ENCODE peak calls at places on chromosomes 7 and 10, in four cellular contexts. One of them, this sample, is unnamed.

GRCh38 chr10:68032113-68032512 is 43.0 kb downstream of the HERC4 start:
- DNase-seq in nephron progenitor cell: no peak
- DNase-seq in stimulated activated CD8-positive, alpha-beta memory T cell treated with anti-CD3 and anti-CD28 coated beads, Interleukin-15, amount 100 ng/mL, for 24 hours: no peak
- DNase-seq in GM03348: no peak
- DNase-seq in this sample: no peak

GRCh38 chr10:127024655-127025054 is 119.4 kb downstream of the DOCK1 start:
- DNase-seq in stimulated activated CD8-positive, alpha-beta memory T cell treated with anti-CD3 and anti-CD28 coated beads, Interleukin-15, amount 100 ng/mL, for 24 hours: no peak
- DNase-seq in GM03348: peak; percentile 44
- DNase-seq in nephron progenitor cell: no peak
- DNase-seq in this sample: peak; percentile 75

GRCh38 chr10:3655528-3655927 is 129.5 kb downstream of the KLF6 start:
- DNase-seq in stimulated activated CD8-positive, alpha-beta memory T cell treated with anti-CD3 and anti-CD28 coated beads, Interleukin-15, amount 100 ng/mL, for 24 hours: no peak
- DNase-seq in GM03348: no peak
- DNase-seq in nephron progenitor cell: no peak
- DNase-seq in this sample: no peak

GRCh38 chr7:157426463-157427301 is 89.9 kb downstream of the DNAJB6 start:
- DNase-seq in GM03348: no peak
- DNase-seq in stimulated activated CD8-positive, alpha-beta memory T cell treated with anti-CD3 and anti-CD28 coated beads, Interleukin-15, amount 100 ng/mL, for 24 hours: no peak
- DNase-seq in nephron progenitor cell: no peak
- DNase-seq in this sample: no peak

GRCh38 chr10:130018253-130018652 is 54.2 kb upstream of the EBF3 start:
- DNase-seq in nephron progenitor cell: no peak
- DNase-seq in stimulated activated CD8-positive, alpha-beta memory T cell treated with anti-CD3 and anti-CD28 coated beads, Interleukin-15, amount 100 ng/mL, for 24 hours: no peak
- DNase-seq in GM03348: peak; percentile 81
- DNase-seq in this sample: peak; percentile 60

GRCh38 chr7:55441002-55441401 is 75.9 kb downstream of the LANCL2 start:
- DNase-seq in nephron progenitor cell: no peak
- DNase-seq in GM03348: peak; percentile 7
- DNase-seq in stimulated activated CD8-positive, alpha-beta memory T cell treated with anti-CD3 and anti-CD28 coated beads, Interleukin-15, amount 100 ng/mL, for 24 hours: no peak
- DNase-seq in this sample: no peak

GRCh38 chr7:117872565-117873055 is 631 bp downstream of the CTTNBP2 start:
- DNase-seq in GM03348: peak; percentile 3
- DNase-seq in nephron progenitor cell: no peak
- DNase-seq in stimulated activated CD8-positive, alpha-beta memory T cell treated with anti-CD3 and anti-CD28 coated beads, Interleukin-15, amount 100 ng/mL, for 24 hours: no peak
- DNase-seq in this sample: peak; percentile 30

GRCh38 chr10:113921571-113922370 is 67.3 kb downstream of the NHLRC2 start:
- DNase-seq in GM03348: no peak
- DNase-seq in stimulated activated CD8-positive, alpha-beta memory T cell treated with anti-CD3 and anti-CD28 coated beads, Interleukin-15, amount 100 ng/mL, for 24 hours: no peak
- DNase-seq in nephron progenitor cell: no peak
- DNase-seq in this sample: no peak

GRCh38 chr7:311131-311680 is 21.2 kb downstream of the FOXL3 start:
- DNase-seq in stimulated activated CD8-positive, alpha-beta memory T cell treated with anti-CD3 and anti-CD28 coated beads, Interleukin-15, amount 100 ng/mL, for 24 hours: no peak
- DNase-seq in nephron progenitor cell: no peak
- DNase-seq in GM03348: no peak
- DNase-seq in this sample: no peak